ENCODE peak calls at places on chromosome 16, in four cellular contexts. One of them, this sample, is unnamed.

GRCh38 chr16:23362460-23363317 is 60.6 kb downstream of the SCNN1B start:
- DNase-seq in activated CD4-positive, alpha-beta T cell treated with anti-CD3 and anti-CD28 coated beads, Interleukin-2, amount 50 U/mL, for 48 hours: no peak
- DNase-seq in aorta: no peak
- DNase-seq in AG04450: no peak
- DNase-seq in this sample: no peak

GRCh38 chr16:66334856-66335255 is 31.6 kb upstream of the CDH5 start:
- DNase-seq in activated CD4-positive, alpha-beta T cell treated with anti-CD3 and anti-CD28 coated beads, Interleukin-2, amount 50 U/mL, for 48 hours: no peak
- DNase-seq in aorta: no peak
- DNase-seq in AG04450: no peak
- DNase-seq in this sample: no peak

GRCh38 chr16:29007865-29008593 is 23.2 kb downstream of the LAT start:
- DNase-seq in activated CD4-positive, alpha-beta T cell treated with anti-CD3 and anti-CD28 coated beads, Interleukin-2, amount 50 U/mL, for 48 hours: peak
- DNase-seq in aorta: no peak
- DNase-seq in AG04450: peak
- DNase-seq in this sample: peak

GRCh38 chr16:66926171-66926570 is 836 bp upstream of the RRAD start:
- DNase-seq in activated CD4-positive, alpha-beta T cell treated with anti-CD3 and anti-CD28 coated beads, Interleukin-2, amount 50 U/mL, for 48 hours: no peak
- DNase-seq in aorta: peak
- DNase-seq in AG04450: no peak
- DNase-seq in this sample: no peak

GRCh38 chr16:71933913-71934696 is 38.8 kb downstream of the IST1 start:
- DNase-seq in activated CD4-positive, alpha-beta T cell treated with anti-CD3 and anti-CD28 coated beads, Interleukin-2, amount 50 U/mL, for 48 hours: no peak
- DNase-seq in aorta: no peak
- DNase-seq in AG04450: no peak
- DNase-seq in this sample: no peak

GRCh38 chr16:81779540-81780320 is 639 bp downstream of the PLCG2 start:
- DNase-seq in activated CD4-positive, alpha-beta T cell treated with anti-CD3 and anti-CD28 coated beads, Interleukin-2, amount 50 U/mL, for 48 hours: peak
- DNase-seq in aorta: peak
- DNase-seq in AG04450: no peak
- DNase-seq in this sample: no peak

GRCh38 chr16:84278968-84279367 is 15.7 kb upstream of the WFDC1 start:
- DNase-seq in activated CD4-positive, alpha-beta T cell treated with anti-CD3 and anti-CD28 coated beads, Interleukin-2, amount 50 U/mL, for 48 hours: no peak
- DNase-seq in aorta: no peak
- DNase-seq in AG04450: no peak
- DNase-seq in this sample: no peak

GRCh38 chr16:23469814-23470213 is 16.8 kb upstream of the COG7 start:
- DNase-seq in activated CD4-positive, alpha-beta T cell treated with anti-CD3 and anti-CD28 coated beads, Interleukin-2, amount 50 U/mL, for 48 hours: no peak
- DNase-seq in aorta: no peak
- DNase-seq in AG04450: no peak
- DNase-seq in this sample: no peak

GRCh38 chr16:55542459-55543082 is 23.9 kb upstream of the CAPNS2 start:
- DNase-seq in activated CD4-positive, alpha-beta T cell treated with anti-CD3 and anti-CD28 coated beads, Interleukin-2, amount 50 U/mL, for 48 hours: no peak
- DNase-seq in aorta: no peak
- DNase-seq in AG04450: no peak
- DNase-seq in this sample: no peak

GRCh38 chr16:87723224-87723619 is 42.6 kb downstream of the KLHDC4 start:
- DNase-seq in activated CD4-positive, alpha-beta T cell treated with anti-CD3 and anti-CD28 coated beads, Interleukin-2, amount 50 U/mL, for 48 hours: no peak
- DNase-seq in aorta: no peak
- DNase-seq in AG04450: peak
- DNase-seq in this sample: no peak

This sample was measured in stimulated activated naive CD4-positive, alpha-beta T cell.